ENCODE peak calls at places on chromosomes 3 and 15, in seven cellular contexts. Z, K, B, T, W, I and L are unnamed samples.

GRCh38 chr3:159987291-159987711 is 1.3 kb upstream of the IL12A start:
- DNase-seq in Z (no peak), K (no peak), B (no peak), T (no peak), W (peak; percentile 74), I (no peak), L (no peak)

GRCh38 chr15:40229316-40229715 is 9.5 kb upstream of the PAK6 start:
- DNase-seq in Z (no peak), K (no peak), B (no peak), T (no peak), W (no peak), I (no peak), L (no peak)

GRCh38 chr3:77541203-77541922 is 501.5 kb downstream of the ROBO2 start:
- DNase-seq in Z (no peak), K (no peak), B (no peak), T (no peak), W (no peak), I (no peak), L (no peak)

GRCh38 chr3:53084310-53085001 is 38.6 kb upstream of the SFMBT1 start:
- DNase-seq in Z (no peak), K (no peak), B (no peak), T (no peak), W (no peak), I (no peak), L (no peak)

GRCh38 chr3:136266468-136266867 is 16.3 kb downstream of the PCCB start:
- DNase-seq in Z (no peak), K (no peak), B (no peak), T (no peak), W (peak; percentile 83), I (peak; percentile 55), L (no peak)

GRCh38 chr3:194455481-194455880 is 31.3 kb downstream of the ATP13A3 start:
- DNase-seq in Z (no peak), K (no peak), B (no peak), T (no peak), W (no peak), I (no peak), L (no peak)

GRCh38 chr3:61168286-61168685 is 83.0 kb downstream of the FHIT start:
- DNase-seq in Z (no peak), K (no peak), B (no peak), T (no peak), W (no peak), I (no peak), L (no peak)

GRCh38 chr3:73144276-73144675 is 82.8 kb downstream of the EBLN2 start:
- DNase-seq in Z (no peak), K (no peak), B (no peak), T (no peak), W (no peak), I (no peak), L (no peak)

GRCh38 chr3:74267583-74268184 is 346.8 kb downstream of the CNTN3 start:
- DNase-seq in Z (no peak), K (no peak), B (peak; percentile 42), T (peak; percentile 3), W (peak; percentile 63), I (peak; percentile 20), L (no peak)

GRCh38 chr3:79766474-79767193 is 1.2 kb downstream of the ROBO1 start:
- DNase-seq in Z (no peak), K (no peak), B (no peak), T (no peak), W (no peak), I (no peak), L (no peak)

GRCh38 chr15:67828969-67829646 is 3.8 kb downstream of the SKOR1 start:
- DNase-seq in Z (no peak), K (no peak), B (no peak), T (no peak), W (no peak), I (no peak), L (no peak)

GRCh38 chr15:37758412-37758811 is 176.0 kb upstream of the TMCO5A start:
- DNase-seq in Z (no peak), K (no peak), B (no peak), T (no peak), W (no peak), I (no peak), L (no peak)

GRCh38 chr3:116836286-116836685 is 126.7 kb downstream of the TUSC7 start:
- DNase-seq in Z (no peak), K (no peak), B (no peak), T (no peak), W (peak; percentile 48), I (no peak), L (no peak)